ENCODE peak calls at places on chromosomes 6 and 20, in nine cellular contexts. N is amniotic epithelial cell; K is stimulated activated CD4-positive, alpha-beta T cell treated with anti-CD3 and anti-CD28 coated beads, Interleukin-4, amount 100 ng/mL, for 48 hours; C is sigmoid colon; L is skeletal muscle cell; X is cardiac muscle cell; R is LoVo; M is stimulated activated CD8-positive, alpha-beta memory T cell treated with anti-CD3 and anti-CD28 coated beads, Interleukin-2, amount 100 ng/mL, for 48 hours; J is activated T-cell treated with anti-CD3 and anti-CD28 coated beads, Interleukin-2, amount 50 U/mL, for 72 hours. S is an unnamed sample.

GRCh38 chr6:73774311-73774766 is 78.3 kb downstream of the CD109 start:
- DNase-seq in L (peak; percentile 99), X (peak; percentile 98), J (no peak), K (no peak), C (peak; percentile 78), M (no peak), N (peak; percentile 93), R (peak; percentile 10), S (no peak)

GRCh38 chr6:6524951-6525350 is 63.6 kb upstream of the LY86 start:
- DNase-seq in J (no peak), N (no peak), R (no peak), K (no peak), X (no peak), L (no peak), M (no peak), C (no peak), S (no peak)

GRCh38 chr6:7684843-7685242 is 41.1 kb upstream of the BMP6 start:
- DNase-seq in K (no peak), J (no peak), X (no peak), R (no peak), M (no peak), L (no peak), N (no peak), C (no peak), S (no peak)

GRCh38 chr6:114247101-114247500 is 95.7 kb downstream of the HS3ST5 start:
- DNase-seq in R (no peak), K (no peak), M (no peak), X (no peak), J (no peak), L (no peak), N (no peak), C (no peak), S (no peak)

GRCh38 chr6:157099912-157100593 is 223.3 kb downstream of the TMEM242 start:
- DNase-seq in K (no peak), N (no peak), X (peak; percentile 69), C (no peak), R (no peak), L (no peak), J (peak; percentile 62), M (no peak), S (peak; percentile 10)

GRCh38 chr6:7978736-7979135 is 68.1 kb upstream of the TXNDC5 start:
- DNase-seq in X (peak; percentile 27), J (no peak), N (peak; percentile 85), M (no peak), L (no peak), K (no peak), C (no peak), R (no peak), S (no peak)

GRCh38 chr6:117477988-117478852 is 4.3 kb upstream of the DCBLD1 start:
- DNase-seq in X (no peak), C (no peak), R (peak; percentile 40), K (no peak), N (no peak), L (no peak), M (no peak), J (peak; percentile 19), S (peak; percentile 20)

GRCh38 chr6:34771727-34772126 is 14.4 kb downstream of the SNRPC start:
- DNase-seq in X (peak; percentile 44), L (no peak), K (no peak), J (no peak), M (no peak), N (peak; percentile 73), R (no peak), C (no peak), S (no peak)

GRCh38 chr6:130679684-130680083 is 147.5 kb upstream of the SMLR1 start:
- DNase-seq in X (peak; percentile 42), N (peak; percentile 97), R (no peak), K (no peak), L (no peak), J (no peak), C (no peak), M (no peak), S (no peak)

GRCh38 chr20:2088904-2089303 is 12.7 kb upstream of the STK35 start:
- DNase-seq in K (no peak), L (no peak), R (no peak), J (no peak), X (no peak), C (no peak), M (no peak), N (no peak), S (no peak)

GRCh38 chr20:31674895-31675827 is 37.4 kb downstream of the COX4I2 start:
- DNase-seq in M (peak; percentile 49), R (peak; percentile 40), N (peak; percentile 96), K (peak; percentile 43), X (peak; percentile 97), J (peak; percentile 76), C (peak; percentile 79), L (peak; percentile 60), S (peak; percentile 89)

GRCh38 chr20:43188861-43189613 is 669 bp downstream of the PTPRT start:
- DNase-seq in X (no peak), M (no peak), R (no peak), N (no peak), C (no peak), J (no peak), L (no peak), K (no peak), S (no peak)

GRCh38 chr20:8255945-8256632 is 124.0 kb downstream of the PLCB1 start:
- DNase-seq in X (no peak), R (no peak), N (no peak), M (no peak), K (no peak), C (no peak), L (no peak), J (no peak), S (no peak)

GRCh38 chr6:20778460-20778859 is 244.2 kb downstream of the CDKAL1 start:
- DNase-seq in L (no peak), C (no peak), N (no peak), J (no peak), X (no peak), K (no peak), M (no peak), R (no peak), S (no peak)

GRCh38 chr6:81838031-81838430 is 85.5 kb upstream of the TENT5A start:
- DNase-seq in J (no peak), R (peak; percentile 66), C (no peak), M (no peak), X (peak; percentile 68), N (peak; percentile 92), K (no peak), L (no peak), S (peak; percentile 10)

GRCh38 chr6:170290306-170291128 is at the start of gene DLL1:
- DNase-seq in R (peak; percentile 16), L (no peak), X (peak; percentile 51), J (peak; percentile 52), N (peak; percentile 23), M (no peak), K (no peak), C (peak; percentile 68), S (no peak)

GRCh38 chr6:105799051-105799450 is 287.1 kb upstream of the PRDM1 start:
- DNase-seq in M (no peak), L (peak; percentile 40), X (no peak), R (no peak), J (no peak), N (no peak), C (peak; percentile 71), K (no peak), S (no peak)

GRCh38 chr6:158286413-158286812 is 25.9 kb upstream of the TULP4 start:
- DNase-seq in J (no peak), X (peak; percentile 23), C (no peak), M (no peak), N (no peak), R (no peak), L (no peak), K (no peak), S (no peak)

GRCh38 chr6:153842491-153842890 is 196.5 kb upstream of the OPRM1 start:
- DNase-seq in R (no peak), X (no peak), C (no peak), N (no peak), J (no peak), L (no peak), M (no peak), K (no peak), S (no peak)

GRCh38 chr6:42271834-42272805 is 54.5 kb upstream of the MRPS10 start:
- DNase-seq in M (no peak), R (no peak), K (no peak), X (no peak), J (no peak), L (no peak), C (no peak), N (no peak), S (no peak)

GRCh38 chr6:120873125-120873865 is 461.0 kb downstream of the TBC1D32 start:
- DNase-seq in N (no peak), K (no peak), L (no peak), M (no peak), C (no peak), R (no peak), J (no peak), X (no peak), S (no peak)

GRCh38 chr6:31010393-31011060 is at the start of gene MUC22:
- DNase-seq in M (no peak), N (peak; percentile 67), X (peak; percentile 35), R (no peak), C (no peak), J (peak; percentile 32), L (no peak), K (peak; percentile 18), S (no peak)

GRCh38 chr6:3990692-3991491 is 88.0 kb downstream of the FAM217A start:
- DNase-seq in R (peak; percentile 78), X (peak; percentile 95), C (peak; percentile 96), N (peak; percentile 92), M (peak; percentile 68), K (peak; percentile 70), J (peak; percentile 72), L (peak; percentile 72), S (peak; percentile 88)

GRCh38 chr6:162404926-162405325 is 322.6 kb downstream of the PRKN start:
- DNase-seq in C (no peak), K (no peak), L (no peak), M (no peak), X (no peak), N (no peak), R (no peak), J (no peak), S (no peak)

GRCh38 chr6:44219815-44220784 is 3.3 kb upstream of the SLC29A1 start:
- DNase-seq in M (no peak), C (no peak), L (no peak), R (no peak), K (no peak), J (no peak), N (no peak), X (no peak), S (no peak)

GRCh38 chr6:123769431-123769830 is 34.2 kb upstream of the NKAIN2 start:
- DNase-seq in J (no peak), R (no peak), M (no peak), X (no peak), L (no peak), C (no peak), K (no peak), N (no peak), S (no peak)

GRCh38 chr6:170271771-170272314 is 19.0 kb downstream of the DLL1 start:
- DNase-seq in C (no peak), N (no peak), K (peak; percentile 58), J (peak; percentile 45), L (no peak), M (peak; percentile 59), X (no peak), R (no peak), S (no peak)

GRCh38 chr20:9177278-9177677 is 108.4 kb downstream of the PLCB4 start:
- DNase-seq in N (no peak), K (no peak), R (peak; percentile 32), L (no peak), J (no peak), M (no peak), X (no peak), C (no peak), S (no peak)

GRCh38 chr6:157592566-157592965 is 211.6 kb downstream of the ZDHHC14 start:
- DNase-seq in N (no peak), C (no peak), R (no peak), L (no peak), K (no peak), J (no peak), X (no peak), M (no peak), S (peak; percentile 28)

GRCh38 chr20:62576815-62577214 is 65.5 kb upstream of the SLCO4A1 start:
- DNase-seq in M (no peak), C (no peak), N (peak; percentile 7), X (peak; percentile 37), R (no peak), L (no peak), K (no peak), J (no peak), S (peak; percentile 25)

S was measured in erythroblast.